ENCODE peak calls at places on chromosomes 7 and 10, in four cellular contexts. U, D, P and C are unnamed samples.

GRCh38 chr7:18667466-18667865 is 171.9 kb downstream of the HDAC9 start:
- DNase-seq in U (no peak), D (no peak), P (peak; percentile 25), C (no peak)

GRCh38 chr10:5948999-5949759 is 28.2 kb downstream of the IL15RA start:
- DNase-seq in D (no peak), U (peak; percentile 80), P (peak; percentile 46), C (peak; percentile 65)

GRCh38 chr7:106537119-106537518 is 123.8 kb downstream of the CCDC71L start:
- DNase-seq in U (no peak), D (no peak), P (no peak), C (no peak)

GRCh38 chr7:137146552-137146961 is 197.0 kb downstream of the PTN start:
- DNase-seq in P (no peak), U (no peak), D (no peak), C (no peak)

GRCh38 chr7:1210979-1211608 is 21.6 kb upstream of the UNCX start:
- DNase-seq in P (no peak), D (no peak), U (no peak), C (peak; percentile 84)

GRCh38 chr7:131596785-131597184 is 40.4 kb upstream of the PODXL start:
- DNase-seq in P (no peak), D (no peak), U (no peak), C (no peak)

GRCh38 chr10:84613336-84614021 is 285.1 kb downstream of the CCSER2 start:
- DNase-seq in U (peak; percentile 75), D (no peak), P (peak; percentile 77), C (peak; percentile 63)

GRCh38 chr10:30057421-30057841 is 2.0 kb downstream of the JCAD start:
- DNase-seq in U (no peak), P (no peak), D (no peak), C (no peak)

GRCh38 chr10:130707389-130707979 is 571.3 kb downstream of the GLRX3 start:
- DNase-seq in D (no peak), P (no peak), U (no peak), C (no peak)

GRCh38 chr7:2299131-2299829 is 15.0 kb downstream of the SNX8 start:
- DNase-seq in D (peak; percentile 92), P (no peak), U (no peak), C (no peak)

GRCh38 chr7:75732764-75733630 is 5.7 kb downstream of the HIP1 start:
- DNase-seq in D (no peak), P (no peak), U (no peak), C (peak; percentile 35)

GRCh38 chr10:822661-823367 is 108.7 kb downstream of the LARP4B start:
- DNase-seq in U (no peak), P (no peak), D (peak; percentile 32), C (no peak)

GRCh38 chr7:159130820-159131219 is 13.8 kb downstream of the VIPR2 start:
- DNase-seq in U (no peak), P (no peak), D (no peak), C (no peak)

GRCh38 chr10:58782876-58783859 is 270.5 kb downstream of the BICC1 start:
- DNase-seq in D (no peak), U (no peak), P (no peak), C (no peak)

GRCh38 chr7:149869291-149869650 is 4.5 kb upstream of the ATP6V0E2 start:
- DNase-seq in P (no peak), D (no peak), U (no peak), C (no peak)

GRCh38 chr7:69659964-69660363 is 61.7 kb downstream of the AUTS2 start:
- DNase-seq in U (no peak), D (no peak), P (no peak), C (no peak)

GRCh38 chr7:80312139-80312661 is 177.6 kb downstream of the GNAI1 start:
- DNase-seq in D (no peak), P (peak; percentile 43), U (no peak), C (no peak)

GRCh38 chr10:98340261-98340675 is 72.3 kb upstream of the LOXL4 start:
- DNase-seq in D (peak; percentile 46), P (no peak), U (no peak), C (no peak)

GRCh38 chr10:89219512-89220218 is 12.5 kb upstream of the CH25H start:
- DNase-seq in U (no peak), D (no peak), P (no peak), C (no peak)

GRCh38 chr7:75758491-75758890 is 13.5 kb downstream of the CCL26 start:
- DNase-seq in U (no peak), D (no peak), P (no peak), C (no peak)

GRCh38 chr10:12055722-12056121 is 13.0 kb upstream of the DHTKD1 start:
- DNase-seq in U (no peak), D (no peak), P (no peak), C (no peak)

GRCh38 chr7:128699196-128699712 is 27.2 kb downstream of the GARIN1A start:
- DNase-seq in D (no peak), U (no peak), P (no peak), C (no peak)

GRCh38 chr10:11533328-11533781 is 78.1 kb downstream of the USP6NL start:
- DNase-seq in U (no peak), P (peak; percentile 46), D (no peak), C (no peak)

GRCh38 chr7:151016942-151017341 is 7.4 kb downstream of the ATG9B start:
- DNase-seq in P (no peak), D (no peak), U (no peak), C (no peak)

GRCh38 chr10:97127960-97128850 is 57.6 kb downstream of the SLIT1 start:
- DNase-seq in P (no peak), D (no peak), U (no peak), C (peak; percentile 60)

GRCh38 chr10:73590881-73591577 is at the start of gene USP54:
- DNase-seq in P (peak; percentile 59), D (no peak), U (no peak), C (no peak)

GRCh38 chr7:111115966-111116365 is 25.0 kb downstream of the LRRN3 start:
- DNase-seq in P (no peak), D (no peak), U (no peak), C (no peak)

GRCh38 chr10:96708456-96708855 is 11.9 kb downstream of the PIK3AP1 start:
- DNase-seq in P (no peak), D (no peak), U (no peak), C (no peak)

GRCh38 chr7:28893888-28894287 is 64.2 kb downstream of the TRIL start:
- DNase-seq in U (no peak), P (no peak), D (no peak), C (no peak)

GRCh38 chr10:43595739-43596298 is 10.4 kb upstream of the ZNF485 start:
- DNase-seq in U (no peak), D (peak; percentile 78), P (no peak), C (no peak)

GRCh38 chr10:27439101-27439500 is 65.0 kb upstream of the RAB18 start:
- DNase-seq in P (no peak), D (no peak), U (no peak), C (no peak)

GRCh38 chr7:72183835-72184234 is 228.3 kb downstream of the CALN1 start:
- DNase-seq in P (peak; percentile 6), U (no peak), D (no peak), C (peak; percentile 4)

GRCh38 chr10:7409045-7409731 is 1.6 kb downstream of the SFMBT2 start:
- DNase-seq in P (no peak), U (no peak), D (peak; percentile 51), C (peak; percentile 74)

GRCh38 chr10:7406712-7407333 is 4.0 kb downstream of the SFMBT2 start:
- DNase-seq in P (no peak), D (no peak), U (no peak), C (no peak)

GRCh38 chr10:7408494-7409044 is 2.3 kb downstream of the SFMBT2 start:
- DNase-seq in D (no peak), U (peak; percentile 76), P (no peak), C (peak; percentile 90)

GRCh38 chr10:7407368-7408002 is 3.3 kb downstream of the SFMBT2 start:
- DNase-seq in D (no peak), U (peak; percentile 59), P (no peak), C (no peak)

DNA sequence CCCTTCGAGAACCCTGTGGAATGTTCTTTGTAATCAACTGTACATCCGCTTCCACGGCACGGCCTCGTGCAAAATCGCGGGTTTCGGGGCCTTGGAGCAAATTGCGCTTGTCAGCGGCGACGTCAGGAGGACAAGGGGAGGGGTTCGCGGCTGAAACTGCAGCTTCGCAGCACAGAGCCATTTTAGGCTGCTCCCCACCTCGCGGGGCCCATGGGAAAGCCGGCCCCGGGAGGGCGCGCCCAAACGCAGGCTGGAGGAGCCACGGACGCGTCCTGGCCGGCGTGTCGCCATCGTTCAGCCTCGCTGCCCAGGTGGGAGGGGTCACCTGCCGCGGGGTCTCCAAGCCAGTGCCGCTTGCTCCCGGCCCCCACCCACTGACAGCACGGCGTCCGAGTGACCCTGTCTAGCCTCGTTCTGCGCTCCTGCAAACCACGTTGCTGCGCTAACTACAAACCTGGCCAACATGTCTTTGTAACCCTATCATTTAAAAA is 2.8 kb downstream of the SFMBT2 start:
- DNase-seq in P (no peak), D (no peak), U (peak; percentile 77), C (no peak)
- TF ChIP-seq TCF12 in P (no peak), D (no peak), U (no peak), C (no peak)

GRCh38 chr10:45003432-45004000 is 2.8 kb downstream of the ZNF22 start:
- DNase-seq in P (no peak), D (no peak), U (no peak), C (no peak)

GRCh38 chr10:45000764-45001381 is at the start of gene ZNF22:
- DNase-seq in U (peak; percentile 84), D (no peak), P (no peak), C (peak; percentile 91)

GRCh38 chr10:45000138-45000763 is 472 bp upstream of the ZNF22 start:
- DNase-seq in U (peak; percentile 45), D (no peak), P (no peak), C (no peak)

GRCh38 chr10:45004661-45005060 is 3.9 kb downstream of the ZNF22 start:
- DNase-seq in U (no peak), D (no peak), P (peak; percentile 55), C (no peak)

GRCh38 chr10:45001382-45002148 is 842 bp downstream of the ZNF22 start:
- DNase-seq in D (peak; percentile 44), U (no peak), P (no peak), C (peak; percentile 79)
- TF ChIP-seq EP300 in D (no peak), U (no peak), P (no peak), C (no peak)

DNA sequence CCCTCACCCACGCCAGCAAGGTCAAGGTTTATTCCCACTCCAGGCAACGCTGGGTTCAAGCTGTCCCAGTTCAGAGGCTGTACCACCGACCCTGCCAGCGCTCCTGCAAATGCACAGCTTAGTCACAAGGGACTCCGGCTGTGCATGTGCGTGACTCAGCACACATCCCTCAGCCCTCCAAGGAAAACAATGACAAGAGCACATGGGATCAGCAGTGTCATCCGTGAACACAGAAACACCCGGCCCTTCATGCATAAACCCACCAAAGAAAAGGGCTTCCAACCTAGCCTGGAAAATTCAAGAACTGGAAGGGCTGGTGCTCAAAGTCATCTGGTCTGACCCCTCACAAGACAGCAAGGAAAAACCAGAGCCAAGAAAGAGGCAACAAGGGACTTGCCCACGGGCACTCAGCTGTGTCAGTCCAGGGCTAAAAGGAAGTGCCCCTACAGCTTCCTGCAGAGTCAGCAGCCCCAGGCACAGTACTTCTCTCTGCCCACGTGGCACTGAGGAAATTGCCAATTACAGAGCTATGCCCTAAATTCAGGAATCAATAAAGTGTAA is 106.1 kb downstream of the KCNMA1 start:
- DNase-seq in P (no peak), D (no peak), U (no peak), C (no peak)
- TF ChIP-seq TCF12 in P (no peak), D (no peak), U (no peak), C (peak; percentile 69)

DNA sequence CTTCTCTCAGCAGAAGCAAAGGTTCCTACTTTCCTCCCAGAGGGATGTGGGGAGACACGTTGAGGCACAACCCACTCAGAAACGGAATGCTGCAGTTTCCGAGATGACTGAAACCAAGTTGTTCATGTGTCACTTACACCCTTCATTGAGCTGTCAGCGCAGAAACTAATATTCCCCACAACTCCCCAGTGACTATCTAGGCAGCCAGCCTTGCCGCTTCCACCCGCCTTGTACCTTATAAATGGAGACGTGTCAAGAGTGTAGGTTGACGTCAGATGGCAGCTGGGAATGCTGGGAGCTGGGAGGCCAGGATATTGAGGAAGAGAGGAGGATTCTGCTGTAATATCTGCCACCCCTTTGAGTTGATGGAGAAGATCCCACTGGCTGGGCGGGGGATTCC is 15.1 kb downstream of the GPR26 start:
- DNase-seq in U (no peak), P (no peak), D (no peak), C (no peak)
- TF ChIP-seq EP300 in U (no peak), P (no peak), D (no peak), C (no peak)